ENCODE peak calls at places on chromosomes 5 and 9, in four cellular contexts. One of them, this sample, is unnamed.

GRCh38 chr9:36831381-36832231 is 202.5 kb downstream of the PAX5 start:
- DNase-seq in GM12878: no peak
- DNase-seq in HepG2: no peak
- DNase-seq in HCT116: no peak
- DNase-seq in this sample: no peak

GRCh38 chr9:98706651-98707103 is 2.1 kb downstream of the GABBR2 start:
- DNase-seq in GM12878: no peak
- DNase-seq in HepG2: no peak
- DNase-seq in HCT116: no peak
- DNase-seq in this sample: no peak

GRCh38 chr9:94181782-94182181 is 77.3 kb upstream of the ZNF169 start:
- DNase-seq in GM12878: no peak
- DNase-seq in HepG2: no peak
- DNase-seq in HCT116: no peak
- DNase-seq in this sample: no peak

GRCh38 chr5:7850533-7851239 is at the start of gene CFAP90:
- DNase-seq in GM12878: no peak
- DNase-seq in HepG2: peak
- DNase-seq in HCT116: no peak
- DNase-seq in this sample: no peak

GRCh38 chr5:39624268-39624886 is 199.6 kb upstream of the DAB2 start:
- DNase-seq in GM12878: peak
- DNase-seq in HepG2: peak
- DNase-seq in HCT116: peak
- DNase-seq in this sample: no peak

GRCh38 chr9:125043631-125044030 is 99.7 kb downstream of the SCAI start:
- DNase-seq in GM12878: no peak
- DNase-seq in HepG2: no peak
- DNase-seq in HCT116: no peak
- DNase-seq in this sample: no peak

GRCh38 chr5:127924606-127925005 is 159.0 kb upstream of the SLC12A2 start:
- DNase-seq in GM12878: no peak
- DNase-seq in HepG2: no peak
- DNase-seq in HCT116: no peak
- DNase-seq in this sample: no peak

GRCh38 chr5:52844885-52845284 is 57.2 kb downstream of the ITGA1 start:
- DNase-seq in GM12878: no peak
- DNase-seq in HepG2: no peak
- DNase-seq in HCT116: no peak
- DNase-seq in this sample: no peak

GRCh38 chr5:68562308-68562707 is 346.8 kb downstream of the PIK3R1 start:
- DNase-seq in GM12878: no peak
- DNase-seq in HepG2: no peak
- DNase-seq in HCT116: no peak
- DNase-seq in this sample: no peak

GRCh38 chr5:116520706-116521105 is 53.9 kb downstream of the SEMA6A start:
- DNase-seq in GM12878: no peak
- DNase-seq in HepG2: no peak
- DNase-seq in HCT116: no peak
- DNase-seq in this sample: no peak

GRCh38 chr9:37337301-37337905 is 85.1 kb upstream of the GRHPR start:
- DNase-seq in GM12878: no peak
- DNase-seq in HepG2: no peak
- DNase-seq in HCT116: no peak
- DNase-seq in this sample: no peak

GRCh38 chr5:431001-431710 is 11.8 kb upstream of the EXOC3 start:
- DNase-seq in GM12878: no peak
- DNase-seq in HepG2: peak
- DNase-seq in HCT116: peak
- DNase-seq in this sample: no peak

GRCh38 chr9:112288029-112288428 is 45.4 kb downstream of the PTBP3 start:
- DNase-seq in GM12878: no peak
- DNase-seq in HepG2: peak
- DNase-seq in HCT116: no peak
- DNase-seq in this sample: no peak

GRCh38 chr5:84411832-84412605 is 27.3 kb upstream of the EDIL3 start:
- DNase-seq in GM12878: no peak
- DNase-seq in HepG2: no peak
- DNase-seq in HCT116: no peak
- DNase-seq in this sample: no peak

GRCh38 chr9:79360387-79361347 is 211.1 kb upstream of the TLE4 start:
- DNase-seq in GM12878: no peak
- DNase-seq in HepG2: no peak
- DNase-seq in HCT116: no peak
- DNase-seq in this sample: no peak

GRCh38 chr9:22055090-22055489 is 46.0 kb upstream of the CDKN2B start:
- DNase-seq in GM12878: no peak
- DNase-seq in HepG2: no peak
- DNase-seq in HCT116: no peak
- DNase-seq in this sample: no peak

GRCh38 chr5:80141147-80141671 is 106.1 kb downstream of the THBS4 start:
- DNase-seq in GM12878: no peak
- DNase-seq in HepG2: no peak
- DNase-seq in HCT116: no peak
- DNase-seq in this sample: no peak

GRCh38 chr5:96175090-96175489 is 213.4 kb upstream of the ELL2 start:
- DNase-seq in GM12878: peak
- DNase-seq in HepG2: no peak
- DNase-seq in HCT116: peak
- DNase-seq in this sample: no peak

GRCh38 chr5:84118551-84118950 is 266.1 kb downstream of the EDIL3 start:
- DNase-seq in GM12878: no peak
- DNase-seq in HepG2: no peak
- DNase-seq in HCT116: no peak
- DNase-seq in this sample: no peak

GRCh38 chr9:79581794-79582193 is 10.0 kb downstream of the TLE4 start:
- DNase-seq in GM12878: no peak
- DNase-seq in HepG2: peak
- DNase-seq in HCT116: no peak
- DNase-seq in this sample: no peak

GRCh38 chr9:92489209-92489608 is 6.9 kb upstream of the ASPN start:
- DNase-seq in GM12878: no peak
- DNase-seq in HepG2: no peak
- DNase-seq in HCT116: no peak
- DNase-seq in this sample: no peak

GRCh38 chr9:33161589-33162132 is 5.5 kb downstream of the B4GALT1 start:
- DNase-seq in GM12878: no peak
- DNase-seq in HepG2: no peak
- DNase-seq in HCT116: peak
- DNase-seq in this sample: no peak

GRCh38 chr9:14106699-14107098 is 207.2 kb downstream of the NFIB start:
- DNase-seq in GM12878: no peak
- DNase-seq in HepG2: no peak
- DNase-seq in HCT116: no peak
- DNase-seq in this sample: no peak

GRCh38 chr9:14107977-14108376 is 206.0 kb downstream of the NFIB start:
- DNase-seq in GM12878: no peak
- DNase-seq in HepG2: no peak
- DNase-seq in HCT116: no peak
- DNase-seq in this sample: no peak

GRCh38 chr9:14107495-14107894 is 206.4 kb downstream of the NFIB start:
- DNase-seq in GM12878: no peak
- DNase-seq in HepG2: no peak
- DNase-seq in HCT116: no peak
- DNase-seq in this sample: no peak

GRCh38 chr9:14111670-14112069 is 202.3 kb downstream of the NFIB start:
- DNase-seq in GM12878: no peak
- DNase-seq in HepG2: no peak
- DNase-seq in HCT116: no peak
- DNase-seq in this sample: no peak
- TF ChIP-seq SIN3A in GM12878: no peak
- TF ChIP-seq SIN3A in HepG2: no peak
- TF ChIP-seq SIN3A in HCT116: no peak
- TF ChIP-seq SIN3A in this sample: no peak

GRCh38 chr9:72858089-72858912 is 94.6 kb downstream of the ALDH1A1 start:
- DNase-seq in GM12878: no peak
- DNase-seq in HepG2: peak
- DNase-seq in HCT116: no peak
- DNase-seq in this sample: no peak
- TF ChIP-seq REST in GM12878: no peak
- TF ChIP-seq REST in HepG2: peak
- TF ChIP-seq REST in HCT116: no peak
- TF ChIP-seq REST in this sample: no peak

GRCh38 chr9:31137151-31137849 is 1247.1 kb upstream of the ACO1 start:
- DNase-seq in GM12878: no peak
- DNase-seq in HepG2: peak
- DNase-seq in HCT116: peak
- DNase-seq in this sample: no peak
- TF ChIP-seq SIN3A in GM12878: no peak
- TF ChIP-seq SIN3A in HepG2: no peak
- TF ChIP-seq SIN3A in HCT116: no peak
- TF ChIP-seq SIN3A in this sample: no peak

GRCh38 chr5:94429566-94429965 is 188.8 kb downstream of the KIAA0825 start:
- DNase-seq in GM12878: no peak
- DNase-seq in HepG2: no peak
- DNase-seq in HCT116: no peak
- DNase-seq in this sample: no peak
- TF ChIP-seq REST in GM12878: no peak
- TF ChIP-seq REST in HepG2: no peak
- TF ChIP-seq REST in HCT116: no peak
- TF ChIP-seq REST in this sample: no peak

DNA sequence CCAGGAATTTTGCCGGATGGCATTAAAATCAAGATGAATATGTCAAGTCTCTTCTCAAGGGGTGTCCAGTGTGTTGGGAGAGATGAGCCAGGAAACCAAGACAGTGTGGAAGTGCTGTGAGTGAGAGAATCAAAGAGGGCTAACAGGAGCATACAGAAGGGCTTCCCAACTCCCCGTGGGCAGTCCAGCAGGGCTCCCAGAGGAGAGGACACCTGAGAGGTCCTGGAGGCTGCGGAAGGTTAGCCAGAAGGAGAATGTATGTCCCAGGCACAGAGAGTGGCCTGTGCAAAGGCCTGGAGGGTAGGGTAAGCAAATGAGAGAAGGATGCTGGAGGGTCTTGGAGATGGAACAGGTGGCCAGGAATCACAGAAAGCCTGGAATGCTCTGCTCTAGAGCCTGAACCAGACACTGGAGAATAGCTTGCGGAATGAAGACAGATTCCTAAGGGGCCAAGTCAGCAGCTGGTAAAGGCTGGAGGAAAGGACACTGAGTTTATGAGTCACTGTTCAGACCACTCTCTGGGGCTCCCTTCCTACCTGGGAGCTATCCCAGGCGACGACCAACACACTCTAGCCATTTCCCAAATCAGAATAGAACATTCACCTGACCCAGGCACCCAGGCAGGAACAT is 59.4 kb downstream of the SLC22A5 start:
- DNase-seq in GM12878: no peak
- DNase-seq in HepG2: no peak
- DNase-seq in HCT116: no peak
- DNase-seq in this sample: no peak
- TF ChIP-seq SIN3A in GM12878: no peak
- TF ChIP-seq SIN3A in HepG2: no peak
- TF ChIP-seq SIN3A in HCT116: no peak
- TF ChIP-seq SIN3A in this sample: no peak

GRCh38 chr5:31755299-31756053 is 116.5 kb downstream of the PDZD2 start:
- DNase-seq in GM12878: no peak
- DNase-seq in HepG2: no peak
- DNase-seq in HCT116: no peak
- DNase-seq in this sample: no peak
- TF ChIP-seq REST in GM12878: no peak
- TF ChIP-seq REST in HepG2: no peak
- TF ChIP-seq REST in HCT116: no peak
- TF ChIP-seq REST in this sample: no peak